ENCODE peak calls at places on chromosomes 2 and 18, in eight cellular contexts. Q is NCI-H446 treated with DMSO at 0.1 percent for 48 hours; C is naive thymus-derived CD8-positive, alpha-beta T cell; E is NCI-H345; T is stimulated activated CD8-positive, alpha-beta memory T cell treated with anti-CD3 and anti-CD28 coated beads, Interleukin-2, amount 100 ng/mL, for 1 hour; G is coronary artery; A is KBM-7; Y is EL. X is an unnamed sample.

GRCh38 chr2:160266078-160266551 is 66.0 kb upstream of the ITGB6 start:
- DNase-seq in Y (no peak), G (no peak), A (no peak), T (no peak), Q (no peak), E (no peak), C (no peak), X (no peak)

GRCh38 chr18:79523738-79524180 is 128.0 kb downstream of the NFATC1 start:
- DNase-seq in A (peak; percentile 72), G (peak; percentile 50), Q (no peak), Y (no peak), T (peak; percentile 54), E (no peak), C (peak; percentile 86), X (no peak)

GRCh38 chr2:226673314-226673723 is 126.3 kb downstream of the IRS1 start:
- DNase-seq in A (peak; percentile 77), G (no peak), Q (no peak), Y (peak; percentile 95), T (no peak), C (no peak), E (no peak), X (no peak)

GRCh38 chr2:134224005-134224404 is 29.9 kb upstream of the MGAT5 start:
- DNase-seq in Y (no peak), G (no peak), A (no peak), E (no peak), C (no peak), Q (no peak), T (no peak), X (no peak)

GRCh38 chr2:200782243-200782642 is 29.5 kb upstream of the BZW1 start:
- DNase-seq in Y (peak; percentile 63), T (no peak), Q (no peak), C (no peak), G (no peak), A (no peak), E (no peak), X (no peak)

GRCh38 chr2:205510345-205510744 is 172.0 kb upstream of the NRP2 start:
- DNase-seq in A (no peak), Y (peak; percentile 9), C (no peak), E (no peak), Q (no peak), T (no peak), G (no peak), X (no peak)

GRCh38 chr2:183926433-183926832 is 671.9 kb upstream of the ZNF804A start:
- DNase-seq in Q (no peak), C (no peak), G (no peak), T (no peak), A (no peak), Y (no peak), E (no peak), X (no peak)

GRCh38 chr2:61151434-61151833 is 10.6 kb upstream of the C2orf74 start:
- DNase-seq in A (no peak), T (no peak), C (no peak), Q (no peak), Y (peak; percentile 60), G (no peak), E (no peak), X (no peak)

GRCh38 chr2:24181849-24182248 is 7.0 kb downstream of the FAM228A start:
- DNase-seq in C (no peak), G (no peak), A (peak; percentile 87), E (peak; percentile 4), Q (no peak), T (no peak), Y (no peak), X (no peak)

X was measured in osteocyte.